ENCODE peak calls at places on chromosomes 13 and 19, in seven cellular contexts. One of them, this sample, is unnamed.

GRCh38 chr13:71378992-71379905 is 487.8 kb downstream of the DACH1 start:
- DNase-seq in K562: no peak
- DNase-seq in HepG2: no peak
- DNase-seq in GM12878: no peak
- DNase-seq in GM12892: no peak
- DNase-seq in H1: no peak
- DNase-seq in SK-N-SH: no peak
- DNase-seq in this sample: no peak

GRCh38 chr19:17553256-17553655 is 2.2 kb upstream of the COLGALT1 start:
- DNase-seq in K562: no peak
- DNase-seq in HepG2: no peak
- DNase-seq in GM12878: no peak
- DNase-seq in GM12892: no peak
- DNase-seq in H1: no peak
- DNase-seq in SK-N-SH: no peak
- DNase-seq in this sample: no peak

GRCh38 chr13:100512422-100512821 is 76.2 kb downstream of the GGACT start:
- DNase-seq in K562: no peak
- DNase-seq in HepG2: no peak
- DNase-seq in GM12878: no peak
- DNase-seq in GM12892: no peak
- DNase-seq in H1: no peak
- DNase-seq in SK-N-SH: no peak
- DNase-seq in this sample: no peak

GRCh38 chr13:32903720-32904119 is 112.5 kb upstream of the KL start:
- DNase-seq in K562: no peak
- DNase-seq in HepG2: no peak
- DNase-seq in GM12878: no peak
- DNase-seq in GM12892: no peak
- DNase-seq in H1: no peak
- DNase-seq in SK-N-SH: no peak
- DNase-seq in this sample: no peak

GRCh38 chr13:30983431-30983830 is 51.0 kb downstream of the TEX26 start:
- DNase-seq in K562: no peak
- DNase-seq in HepG2: no peak
- DNase-seq in GM12878: no peak
- DNase-seq in GM12892: no peak
- DNase-seq in H1: no peak
- DNase-seq in SK-N-SH: no peak
- DNase-seq in this sample: no peak

GRCh38 chr19:16531380-16531669 is 10.9 kb downstream of the CHERP start:
- DNase-seq in K562: peak
- DNase-seq in HepG2: no peak
- DNase-seq in GM12878: no peak
- DNase-seq in GM12892: no peak
- DNase-seq in H1: no peak
- DNase-seq in SK-N-SH: no peak
- DNase-seq in this sample: no peak

GRCh38 chr19:15448778-15449619 is 757 bp downstream of the WIZ start:
- DNase-seq in K562: peak
- DNase-seq in HepG2: no peak
- DNase-seq in GM12878: no peak
- DNase-seq in GM12892: no peak
- DNase-seq in H1: no peak
- DNase-seq in SK-N-SH: peak
- DNase-seq in this sample: peak

GRCh38 chr13:26010487-26011207 is 41.2 kb downstream of the SHISA2 start:
- DNase-seq in K562: no peak
- DNase-seq in HepG2: no peak
- DNase-seq in GM12878: no peak
- DNase-seq in GM12892: no peak
- DNase-seq in H1: no peak
- DNase-seq in SK-N-SH: no peak
- DNase-seq in this sample: no peak

GRCh38 chr13:89755729-89756492 is 1591.6 kb upstream of the MIR17HG start:
- DNase-seq in K562: no peak
- DNase-seq in HepG2: no peak
- DNase-seq in GM12878: no peak
- DNase-seq in GM12892: no peak
- DNase-seq in H1: no peak
- DNase-seq in SK-N-SH: no peak
- DNase-seq in this sample: no peak

GRCh38 chr13:37869756-37870488 is at the start of gene TRPC4:
- DNase-seq in K562: peak
- DNase-seq in HepG2: peak
- DNase-seq in GM12878: no peak
- DNase-seq in GM12892: no peak
- DNase-seq in H1: no peak
- DNase-seq in SK-N-SH: peak
- DNase-seq in this sample: no peak

GRCh38 chr13:100396771-100397170 is 191.8 kb downstream of the GGACT start:
- DNase-seq in K562: no peak
- DNase-seq in HepG2: no peak
- DNase-seq in GM12878: no peak
- DNase-seq in GM12892: no peak
- DNase-seq in H1: no peak
- DNase-seq in SK-N-SH: no peak
- DNase-seq in this sample: no peak

GRCh38 chr13:40480012-40480914 is 186.2 kb downstream of the FOXO1 start:
- DNase-seq in K562: no peak
- DNase-seq in HepG2: peak
- DNase-seq in GM12878: no peak
- DNase-seq in GM12892: no peak
- DNase-seq in H1: no peak
- DNase-seq in SK-N-SH: no peak
- DNase-seq in this sample: no peak

GRCh38 chr13:106619688-106620555 is 52.0 kb upstream of the ARGLU1 start:
- DNase-seq in K562: peak
- DNase-seq in HepG2: peak
- DNase-seq in GM12878: peak
- DNase-seq in GM12892: peak
- DNase-seq in H1: peak
- DNase-seq in SK-N-SH: peak
- DNase-seq in this sample: peak

GRCh38 chr13:34627905-34628682 is 314.0 kb upstream of the NBEA start:
- DNase-seq in K562: no peak
- DNase-seq in HepG2: no peak
- DNase-seq in GM12878: no peak
- DNase-seq in GM12892: no peak
- DNase-seq in H1: no peak
- DNase-seq in SK-N-SH: no peak
- DNase-seq in this sample: no peak

GRCh38 chr13:60433505-60433904 is 36.5 kb downstream of the TDRD3 start:
- DNase-seq in K562: no peak
- DNase-seq in HepG2: no peak
- DNase-seq in GM12878: no peak
- DNase-seq in GM12892: no peak
- DNase-seq in H1: no peak
- DNase-seq in SK-N-SH: no peak
- DNase-seq in this sample: no peak

GRCh38 chr13:109704771-109705628 is 81.4 kb downstream of the IRS2 start:
- DNase-seq in K562: no peak
- DNase-seq in HepG2: no peak
- DNase-seq in GM12878: no peak
- DNase-seq in GM12892: no peak
- DNase-seq in H1: no peak
- DNase-seq in SK-N-SH: no peak
- DNase-seq in this sample: no peak

GRCh38 chr13:87907202-87907601 is 236.0 kb downstream of the SLITRK5 start:
- DNase-seq in K562: no peak
- DNase-seq in HepG2: no peak
- DNase-seq in GM12878: no peak
- DNase-seq in GM12892: no peak
- DNase-seq in H1: no peak
- DNase-seq in SK-N-SH: no peak
- DNase-seq in this sample: no peak

GRCh38 chr13:94267581-94267980 is 211.9 kb downstream of the DCT start:
- DNase-seq in K562: no peak
- DNase-seq in HepG2: no peak
- DNase-seq in GM12878: no peak
- DNase-seq in GM12892: no peak
- DNase-seq in H1: no peak
- DNase-seq in SK-N-SH: no peak
- DNase-seq in this sample: no peak

GRCh38 chr13:39876258-39876657 is 220.8 kb downstream of the COG6 start:
- DNase-seq in K562: no peak
- DNase-seq in HepG2: no peak
- DNase-seq in GM12878: no peak
- DNase-seq in GM12892: no peak
- DNase-seq in H1: no peak
- DNase-seq in SK-N-SH: no peak
- DNase-seq in this sample: no peak

GRCh38 chr13:111943229-111943795 is 123.6 kb upstream of the SOX1 start:
- DNase-seq in K562: no peak
- DNase-seq in HepG2: no peak
- DNase-seq in GM12878: no peak
- DNase-seq in GM12892: no peak
- DNase-seq in H1: no peak
- DNase-seq in SK-N-SH: no peak
- DNase-seq in this sample: no peak
- TF ChIP-seq TAF1 in K562: no peak
- TF ChIP-seq TAF1 in HepG2: no peak
- TF ChIP-seq TAF1 in GM12878: no peak
- TF ChIP-seq TAF1 in GM12892: no peak
- TF ChIP-seq TAF1 in H1: no peak
- TF ChIP-seq TAF1 in SK-N-SH: no peak
- TF ChIP-seq TAF1 in this sample: no peak

GRCh38 chr19:37412700-37413099 is 41.8 kb downstream of the ZNF527 start:
- DNase-seq in K562: no peak
- DNase-seq in HepG2: no peak
- DNase-seq in GM12878: no peak
- DNase-seq in GM12892: no peak
- DNase-seq in H1: no peak
- DNase-seq in SK-N-SH: no peak
- DNase-seq in this sample: no peak

GRCh38 chr19:37413243-37414084 is 42.6 kb downstream of the ZNF527 start:
- DNase-seq in K562: no peak
- DNase-seq in HepG2: no peak
- DNase-seq in GM12878: no peak
- DNase-seq in GM12892: no peak
- DNase-seq in H1: no peak
- DNase-seq in SK-N-SH: no peak
- DNase-seq in this sample: no peak
- TF ChIP-seq TAF1 in K562: no peak
- TF ChIP-seq TAF1 in HepG2: no peak
- TF ChIP-seq TAF1 in GM12878: no peak
- TF ChIP-seq TAF1 in GM12892: no peak
- TF ChIP-seq TAF1 in H1: no peak
- TF ChIP-seq TAF1 in SK-N-SH: no peak
- TF ChIP-seq TAF1 in this sample: no peak

GRCh38 chr19:2231621-2232221 is 4.4 kb downstream of the PLEKHJ1 start:
- DNase-seq in K562: no peak
- DNase-seq in HepG2: no peak
- DNase-seq in GM12878: no peak
- DNase-seq in GM12892: no peak
- DNase-seq in H1: no peak
- DNase-seq in SK-N-SH: peak
- DNase-seq in this sample: no peak
- TF ChIP-seq TAF1 in K562: no peak
- TF ChIP-seq TAF1 in HepG2: no peak
- TF ChIP-seq TAF1 in GM12878: no peak
- TF ChIP-seq TAF1 in GM12892: no peak
- TF ChIP-seq TAF1 in H1: no peak
- TF ChIP-seq TAF1 in SK-N-SH: no peak
- TF ChIP-seq TAF1 in this sample: no peak

DNA sequence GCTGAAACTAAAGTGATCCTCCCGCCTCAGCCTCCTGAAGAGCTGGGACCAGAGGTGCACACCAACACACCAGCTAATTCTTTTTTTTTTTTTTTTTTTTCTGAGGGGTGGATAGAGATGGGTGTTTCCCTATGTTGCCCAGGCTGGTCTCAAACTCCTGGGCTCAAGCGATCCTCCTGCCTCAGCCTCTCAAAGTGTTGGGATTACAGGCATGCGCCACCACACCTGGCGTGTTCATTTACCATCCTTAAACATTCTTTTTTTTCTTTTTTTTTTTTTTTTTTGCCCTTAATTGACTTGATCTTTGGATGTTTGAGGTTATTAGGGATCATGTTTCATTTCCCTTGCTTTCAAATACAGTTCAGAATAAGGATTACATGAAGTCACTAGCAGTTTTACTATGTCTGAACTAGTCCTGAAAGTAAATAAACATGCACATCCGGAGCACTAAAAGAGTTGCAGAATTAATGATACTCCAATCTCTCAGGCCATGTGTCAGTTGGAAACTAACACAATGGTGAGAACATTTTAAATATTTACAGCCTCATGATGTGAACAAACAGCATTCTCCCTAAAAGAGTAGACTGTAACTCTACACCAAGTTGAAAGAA is 10.2 kb downstream of the UTP14C start:
- DNase-seq in K562: no peak
- DNase-seq in HepG2: no peak
- DNase-seq in GM12878: no peak
- DNase-seq in GM12892: no peak
- DNase-seq in H1: no peak
- DNase-seq in SK-N-SH: no peak
- DNase-seq in this sample: no peak
- TF ChIP-seq TAF1 in K562: no peak
- TF ChIP-seq TAF1 in HepG2: no peak
- TF ChIP-seq TAF1 in GM12878: no peak
- TF ChIP-seq TAF1 in GM12892: no peak
- TF ChIP-seq TAF1 in H1: no peak
- TF ChIP-seq TAF1 in SK-N-SH: no peak
- TF ChIP-seq TAF1 in this sample: no peak

GRCh38 chr13:45207319-45207718 is 6.5 kb upstream of the KCTD4 start:
- DNase-seq in K562: no peak
- DNase-seq in HepG2: no peak
- DNase-seq in GM12878: no peak
- DNase-seq in GM12892: no peak
- DNase-seq in H1: no peak
- DNase-seq in SK-N-SH: no peak
- DNase-seq in this sample: no peak

GRCh38 chr13:45209229-45209628 is 8.4 kb upstream of the KCTD4 start:
- DNase-seq in K562: no peak
- DNase-seq in HepG2: no peak
- DNase-seq in GM12878: no peak
- DNase-seq in GM12892: no peak
- DNase-seq in H1: no peak
- DNase-seq in SK-N-SH: no peak
- DNase-seq in this sample: no peak

GRCh38 chr13:45206340-45206739 is 5.5 kb upstream of the KCTD4 start:
- DNase-seq in K562: no peak
- DNase-seq in HepG2: no peak
- DNase-seq in GM12878: peak
- DNase-seq in GM12892: no peak
- DNase-seq in H1: no peak
- DNase-seq in SK-N-SH: no peak
- DNase-seq in this sample: no peak

GRCh38 chr13:45208132-45208531 is 7.3 kb upstream of the KCTD4 start:
- DNase-seq in K562: no peak
- DNase-seq in HepG2: no peak
- DNase-seq in GM12878: no peak
- DNase-seq in GM12892: no peak
- DNase-seq in H1: no peak
- DNase-seq in SK-N-SH: no peak
- DNase-seq in this sample: no peak

DNA sequence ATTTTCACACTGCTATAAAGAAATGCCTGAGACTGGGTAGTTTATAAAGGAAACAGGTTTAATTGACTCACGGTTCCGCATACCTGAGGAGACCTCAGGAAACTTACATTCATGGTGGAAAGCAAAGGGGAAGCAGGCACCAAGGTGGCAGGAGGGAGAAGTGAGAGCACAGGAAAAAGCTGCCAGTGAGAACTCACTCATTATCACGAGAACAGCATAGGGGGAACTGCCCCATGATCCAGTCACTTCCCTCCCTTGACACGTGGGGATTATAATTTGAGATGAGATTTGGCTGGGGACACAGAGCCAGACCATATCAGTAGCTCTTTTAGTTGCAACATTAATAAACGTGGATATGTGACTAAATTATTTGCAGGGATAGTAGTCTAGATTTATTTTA is 4.3 kb upstream of the KCTD4 start:
- DNase-seq in K562: no peak
- DNase-seq in HepG2: no peak
- DNase-seq in GM12878: no peak
- DNase-seq in GM12892: no peak
- DNase-seq in H1: no peak
- DNase-seq in SK-N-SH: no peak
- DNase-seq in this sample: no peak
- TF ChIP-seq TAF1 in K562: no peak
- TF ChIP-seq TAF1 in HepG2: no peak
- TF ChIP-seq TAF1 in GM12878: no peak
- TF ChIP-seq TAF1 in GM12892: no peak
- TF ChIP-seq TAF1 in H1: no peak
- TF ChIP-seq TAF1 in SK-N-SH: no peak
- TF ChIP-seq TAF1 in this sample: no peak

This sample was measured in GM12891.